ENCODE peak calls at places on chromosome 10, in five cellular contexts. B is pancreas; H is right lobe of liver; W is naive thymus-derived CD4-positive, alpha-beta T cell; I is body of pancreas. S is an unnamed sample. For H3K4me1, the result is how much of the 10 kb centered on the place peaks cover.

GRCh38 chr10:132539431-132539839 is 1.8 kb downstream of the INPP5A start:
- DNase-seq in B (peak), H (peak), W (peak), I (peak), S (peak)

GRCh38 chr10:108167766-108168165 is 1003.3 kb upstream of the SORCS1 start:
- DNase-seq in B (no peak), H (no peak), W (no peak), I (no peak), S (no peak)

GRCh38 chr10:78944658-78945333 is 124.0 kb upstream of the ZMIZ1 start:
- DNase-seq in B (peak), H (no peak), W (peak), I (peak), S (no peak)

GRCh38 chr10:114142018-114142417 is 32.0 kb downstream of the CCDC186 start:
- DNase-seq in B (no peak), H (no peak), W (no peak), I (no peak), S (no peak)

GRCh38 chr10:88725798-88726197 is 19.7 kb downstream of the LIPK start:
- DNase-seq in B (no peak), H (no peak), W (no peak), I (no peak), S (no peak)

GRCh38 chr10:96501985-96502384 is 11.7 kb downstream of the TLL2 start:
- DNase-seq in B (no peak), H (no peak), W (no peak), I (no peak), S (no peak)

GRCh38 chr10:87643920-87644319 is 15.8 kb upstream of the PAPSS2 start:
- DNase-seq in B (no peak), H (no peak), W (no peak), I (no peak), S (no peak)

GRCh38 chr10:7014721-7015120 is 396.1 kb downstream of the SFMBT2 start:
- DNase-seq in B (no peak), H (no peak), W (no peak), I (no peak), S (no peak)

GRCh38 chr10:3126741-3127342 is 45.7 kb downstream of the PITRM1 start:
- DNase-seq in B (peak), H (no peak), W (no peak), I (peak), S (no peak)

GRCh38 chr10:117454502-117454901 is 79.3 kb upstream of the PDZD8 start:
- DNase-seq in B (no peak), H (no peak), W (no peak), I (no peak), S (no peak)

GRCh38 chr10:100006241-100006886 is 3.4 kb downstream of the DNMBP start:
- DNase-seq in B (no peak), H (no peak), W (no peak), I (no peak), S (no peak)

DNA sequence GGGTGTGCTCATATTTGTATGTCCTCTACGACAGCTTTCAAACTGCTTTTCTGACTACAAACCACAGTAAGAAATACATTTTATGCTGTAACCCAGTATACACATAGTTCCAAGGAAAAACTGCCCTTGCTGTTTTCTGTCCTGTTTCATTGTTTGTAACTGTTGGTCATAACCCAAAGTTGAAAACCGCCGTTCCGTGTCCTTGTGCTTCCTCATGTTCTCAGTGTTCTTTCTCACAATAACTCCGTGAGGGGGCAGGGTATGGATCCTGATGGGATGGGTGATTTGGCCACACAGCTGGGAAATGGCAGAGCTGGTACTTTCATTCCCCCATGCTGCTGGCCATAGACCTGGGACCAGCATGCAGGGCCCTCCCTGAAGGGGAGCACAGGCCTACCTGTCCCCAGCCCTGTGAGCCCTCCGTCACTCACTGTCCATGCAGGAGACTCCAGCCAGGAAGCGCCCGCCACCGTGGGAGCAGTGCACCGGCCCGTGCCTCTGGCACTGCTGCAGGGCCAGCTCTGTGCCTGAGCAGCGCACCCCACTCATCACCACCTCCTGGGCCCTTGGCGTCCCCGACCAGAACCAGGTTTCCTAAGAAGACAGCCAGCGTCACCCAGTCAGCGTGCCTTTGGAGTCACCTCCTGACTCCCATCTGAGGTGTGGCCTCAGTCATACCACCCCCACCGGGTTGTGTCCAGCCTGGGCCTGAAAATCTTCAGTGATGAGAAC is 12.7 kb downstream of the LOXL4 start:
- DNase-seq in B (no peak), H (no peak), W (no peak), I (no peak), S (no peak)
- H3K27ac ChIP-seq in B (no peak), H (no peak), W (no peak), I (no peak), S (no peak)

GRCh38 chr10:35379226-35380137 is 43.2 kb downstream of the CCNY start:
- DNase-seq in B (no peak), H (no peak), W (peak), I (no peak), S (no peak)
- H3K4me1 ChIP-seq in B (under half), H (under half), W (under half), I (under half), S (under half)

GRCh38 chr10:102549549-102549948 is 45.8 kb downstream of the SUFU start:
- DNase-seq in B (no peak), H (no peak), W (no peak), I (no peak), S (no peak)

GRCh38 chr10:102546606-102547310 is 43.0 kb downstream of the SUFU start:
- DNase-seq in B (no peak), H (no peak), W (no peak), I (no peak), S (no peak)

GRCh38 chr10:102542800-102543418 is 39.1 kb downstream of the SUFU start:
- DNase-seq in B (no peak), H (no peak), W (no peak), I (no peak), S (no peak)

GRCh38 chr10:102545265-102545664 is 41.5 kb downstream of the SUFU start:
- DNase-seq in B (no peak), H (no peak), W (no peak), I (no peak), S (no peak)

DNA sequence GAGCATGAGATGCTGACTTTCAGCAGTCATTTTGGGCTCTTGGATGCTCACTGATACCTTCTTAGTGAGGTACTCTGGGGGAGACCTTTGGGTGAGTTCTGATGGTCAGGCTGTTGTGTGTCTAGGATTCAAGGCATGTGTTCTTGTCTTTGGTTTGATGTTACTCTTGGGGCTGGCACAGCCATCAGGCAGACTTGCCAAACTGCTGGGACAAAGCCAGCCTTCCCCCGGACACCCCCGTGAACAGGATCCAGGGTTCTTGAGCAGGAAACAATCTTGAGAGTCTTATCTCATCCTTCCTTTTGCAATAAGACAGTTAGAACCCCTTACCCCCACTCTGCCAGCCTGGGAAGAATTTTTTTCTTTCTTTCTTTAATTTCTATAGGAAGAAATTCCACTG is 42.2 kb downstream of the SUFU start:
- DNase-seq in B (no peak), H (no peak), W (no peak), I (no peak), S (no peak)
- H3K27ac ChIP-seq in B (no peak), H (no peak), W (no peak), I (no peak), S (no peak)

GRCh38 chr10:59868974-59869940 is 37.1 kb downstream of the CCDC6 start:
- DNase-seq in B (no peak), H (no peak), W (no peak), I (no peak), S (no peak)

GRCh38 chr10:59873924-59874323 is 32.4 kb downstream of the CCDC6 start:
- DNase-seq in B (no peak), H (no peak), W (no peak), I (no peak), S (no peak)

GRCh38 chr10:59876695-59877094 is 29.7 kb downstream of the CCDC6 start:
- DNase-seq in B (no peak), H (no peak), W (no peak), I (no peak), S (no peak)

GRCh38 chr10:59870152-59870551 is 36.2 kb downstream of the CCDC6 start:
- DNase-seq in B (no peak), H (no peak), W (no peak), I (no peak), S (no peak)

DNA sequence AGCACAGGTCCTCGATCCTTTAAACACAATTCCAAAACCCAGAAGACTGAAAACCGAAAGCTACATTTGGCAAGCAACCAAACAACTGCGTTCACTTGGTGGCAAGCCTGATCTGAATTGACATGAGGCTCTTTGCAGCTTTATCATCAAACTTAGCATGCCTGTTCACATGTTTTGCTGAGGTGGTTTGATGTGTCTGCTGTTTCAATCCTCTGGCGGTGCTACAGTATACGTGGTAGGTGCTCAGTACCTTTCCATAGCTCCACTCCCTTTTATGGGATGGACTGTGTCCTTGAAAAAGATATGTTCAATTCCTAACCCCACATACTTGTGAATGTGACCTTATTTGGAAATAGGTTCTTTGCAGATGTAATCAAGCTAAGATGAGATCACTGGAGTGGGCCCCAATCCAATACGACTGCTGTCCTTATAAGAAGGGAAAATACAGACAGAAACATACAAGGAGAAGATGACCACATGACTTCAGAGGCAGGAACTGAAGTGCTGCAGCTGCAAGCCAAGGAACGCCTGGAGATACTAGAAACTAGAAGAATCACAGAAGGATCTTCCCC is 33.4 kb downstream of the CCDC6 start:
- DNase-seq in B (no peak), H (no peak), W (peak), I (peak), S (no peak)
- H3K4me1 ChIP-seq in B (under half), H (under half), W (under half), I (half or more), S (under half)

GRCh38 chr10:5889624-5890518 is at the start of the genes ANKRD16 and FBH1:
- DNase-seq in B (peak), H (peak), W (peak), I (peak), S (peak)

GRCh38 chr10:5888352-5888751 is 1.3 kb downstream of the ANKRD16 start:
- DNase-seq in B (no peak), H (no peak), W (no peak), I (no peak), S (no peak)

GRCh38 chr10:5890519-5890878 is 456 bp downstream of the FBH1 start:
- DNase-seq in B (peak), H (peak), W (peak), I (peak), S (no peak)

GRCh38 chr10:5887641-5888040 is 2.1 kb downstream of the ANKRD16 start:
- DNase-seq in B (no peak), H (no peak), W (no peak), I (no peak), S (no peak)

GRCh38 chr10:5888843-5889623 is 660 bp downstream of the ANKRD16 start:
- DNase-seq in B (peak), H (peak), W (peak), I (peak), S (peak)
- H3K27ac ChIP-seq in B (peak), H (peak), W (peak), I (peak), S (peak)